ENCODE peak calls at places on chromosomes 12 and 14, in four cellular contexts. R is stimulated activated CD4-positive, alpha-beta T cell treated with anti-CD3 and anti-CD28 coated beads, Interleukin-1b, Interleukin-23, amount 100 ng/mL, for 1 hour; Q is GM19239; U is Calu3. V is an unnamed sample.

GRCh38 chr12:104012331-104012730 is 37.7 kb downstream of the GLT8D2 start:
- DNase-seq in Q (no peak), U (no peak), R (no peak), V (no peak)

GRCh38 chr14:69088523-69089445 is 64.1 kb downstream of the DCAF5 start:
- DNase-seq in U (no peak), Q (no peak), R (no peak), V (peak)

GRCh38 chr12:55829967-55830600 is 697 bp upstream of the DNAJC14 start:
- DNase-seq in Q (peak), R (no peak), U (no peak), V (no peak)

GRCh38 chr14:50667491-50668007 is 557 bp downstream of the SAV1 start:
- DNase-seq in R (no peak), Q (no peak), U (peak), V (peak)

GRCh38 chr14:36555998-36556743 is 26.2 kb downstream of the NKX2-8 start:
- DNase-seq in Q (no peak), R (no peak), U (no peak), V (no peak)

GRCh38 chr14:102426796-102427195 is 64.1 kb downstream of the TECPR2 start:
- DNase-seq in Q (no peak), R (no peak), U (no peak), V (no peak)

GRCh38 chr14:69346710-69347109 is 51.4 kb downstream of the ERH start:
- DNase-seq in U (peak), R (no peak), Q (no peak), V (peak)

GRCh38 chr14:106831322-106831720 is 1304.9 kb downstream of the TMEM121 start:
- DNase-seq in U (peak), R (no peak), Q (no peak), V (no peak)

GRCh38 chr14:75141967-75142366 is 15.1 kb upstream of the NEK9 start:
- DNase-seq in U (peak), R (no peak), Q (no peak), V (peak)

GRCh38 chr12:113929312-113929989 is 36.7 kb downstream of the RBM19 start:
- DNase-seq in Q (no peak), R (no peak), U (no peak), V (no peak)